ENCODE peak calls at places on chromosomes 2 and 18, in six cellular contexts. I is substantia nigra, P is EL, D is aorta, A is BJ, K is upper lobe of right lung. U is an unnamed sample.
A peak's percentile ranks its signal among the peaks of the same experiment; 100 is the strongest.

GRCh38 chr2:121898483-121898882 is 143.0 kb downstream of the TSN start:
- DNase-seq in K (no peak), D (no peak), P (peak; percentile 66), A (no peak), I (no peak), U (no peak)

GRCh38 chr2:80642465-80642864 is 337.9 kb upstream of the LRRTM1 start:
- DNase-seq in D (no peak), P (no peak), K (no peak), A (no peak), I (no peak), U (no peak)

GRCh38 chr2:70118798-70119454 is 31.6 kb downstream of the PCBP1 start:
- DNase-seq in D (peak; percentile 14), I (peak; percentile 30), K (no peak), P (no peak), A (no peak), U (no peak)

GRCh38 chr2:208000701-208001395 is 24.5 kb downstream of the PLEKHM3 start:
- DNase-seq in K (no peak), P (no peak), D (no peak), I (no peak), A (no peak), U (no peak)

GRCh38 chr2:241907171-241907570 is 37.6 kb downstream of the RTP5 start:
- DNase-seq in I (no peak), K (peak; percentile 20), D (peak; percentile 47), P (no peak), A (no peak), U (peak; percentile 14)

GRCh38 chr18:62812891-62813290 is 97.5 kb downstream of the PHLPP1 start:
- DNase-seq in P (no peak), I (no peak), A (no peak), D (no peak), K (no peak), U (no peak)

GRCh38 chr18:80204142-80204541 is 43.2 kb downstream of the PARD6G start:
- DNase-seq in P (no peak), I (no peak), A (no peak), D (no peak), K (no peak), U (no peak)

GRCh38 chr2:44549856-44550255 is 188.1 kb downstream of the CAMKMT start:
- DNase-seq in P (peak; percentile 66), I (no peak), K (no peak), A (no peak), D (no peak), U (no peak)

GRCh38 chr2:211367252-211367651 is 810.9 kb downstream of the CPS1 start:
- DNase-seq in A (no peak), K (no peak), I (no peak), D (no peak), P (no peak), U (no peak)

GRCh38 chr2:180715044-180715443 is 265.4 kb upstream of the UBE2E3 start:
- DNase-seq in A (no peak), I (no peak), D (no peak), K (no peak), P (no peak), U (no peak)

GRCh38 chr2:174971868-174972781 is 33.1 kb downstream of the CHN1 start:
- DNase-seq in I (no peak), K (no peak), P (peak; percentile 86), A (peak; percentile 59), D (no peak), U (no peak)

GRCh38 chr2:3886036-3886435 is 182.7 kb downstream of the DCDC2C start:
- DNase-seq in A (no peak), K (no peak), I (no peak), D (no peak), P (no peak), U (no peak)

GRCh38 chr18:64365106-64365505 is 216.2 kb upstream of the LINC00305 start:
- DNase-seq in A (no peak), P (no peak), I (no peak), K (no peak), D (no peak), U (no peak)

GRCh38 chr2:214960677-214961076 is 151.2 kb upstream of the BARD1 start:
- DNase-seq in K (no peak), P (peak; percentile 1), I (no peak), D (no peak), A (no peak), U (no peak)

GRCh38 chr18:43582120-43582519 is 304.8 kb upstream of the SYT4 start:
- DNase-seq in D (no peak), K (no peak), A (no peak), I (no peak), P (no peak), U (no peak)

GRCh38 chr2:105487142-105488069 is 88.6 kb upstream of the FHL2 start:
- DNase-seq in K (no peak), A (peak; percentile 92), I (no peak), D (no peak), P (peak; percentile 93), U (no peak)

GRCh38 chr2:133674433-133675331 is 106.4 kb upstream of the NCKAP5 start:
- DNase-seq in A (peak; percentile 67), K (peak; percentile 66), D (no peak), P (peak; percentile 82), I (peak; percentile 22), U (no peak)

GRCh38 chr2:201882353-201883095 is 76.2 kb downstream of the CDK15 start:
- DNase-seq in K (no peak), I (no peak), P (peak; percentile 76), D (no peak), A (no peak), U (no peak)

GRCh38 chr18:8705280-8705940 is at the start of gene MTCL1:
- DNase-seq in A (no peak), P (peak; percentile 74), K (peak; percentile 75), D (peak; percentile 81), I (peak; percentile 54), U (no peak)

GRCh38 chr2:47243596-47244323 is 88.7 kb upstream of the STPG4 start:
- DNase-seq in I (no peak), P (no peak), A (no peak), K (no peak), D (no peak), U (no peak)

GRCh38 chr2:136363470-136363869 is 245.5 kb upstream of the CXCR4 start:
- DNase-seq in A (no peak), D (no peak), K (no peak), I (no peak), P (no peak), U (no peak)

GRCh38 chr18:58180738-58181353 is 136.8 kb downstream of the NEDD4L start:
- DNase-seq in A (no peak), P (peak; percentile 57), K (no peak), I (no peak), D (no peak), U (no peak)

GRCh38 chr2:63589148-63589972 is 597 bp downstream of the MDH1 start:
- DNase-seq in P (peak; percentile 6), K (no peak), D (no peak), I (no peak), A (no peak), U (no peak)

GRCh38 chr18:67273288-67273687 is 243.2 kb downstream of the DSEL start:
- DNase-seq in D (no peak), P (no peak), A (no peak), I (no peak), K (no peak), U (no peak)